ENCODE peak calls at places on chromosomes 12 and 14, in nine cellular contexts. One of them, this sample, is unnamed.

GRCh38 chr12:118714051-118714460 is 267.3 kb upstream of the SRRM4 start:
- DNase-seq in MM.1S: peak; percentile 38
- DNase-seq in AG20443: no peak
- DNase-seq in fibroblast of villous mesenchyme: no peak
- DNase-seq in stimulated activated CD4-positive, alpha-beta T cell treated with anti-CD3 and anti-CD28 coated beads, Interleukin-15, amount 100 ng/mL, for 1 hour: no peak
- DNase-seq in SW 1271: no peak
- DNase-seq in heart left ventricle: no peak
- DNase-seq in mammary epithelial cell: no peak
- DNase-seq in fibroblast of lung: no peak
- DNase-seq in this sample: no peak

GRCh38 chr12:17361224-17361623 is 728.8 kb downstream of the RERGL start:
- DNase-seq in MM.1S: no peak
- DNase-seq in AG20443: no peak
- DNase-seq in fibroblast of villous mesenchyme: no peak
- DNase-seq in stimulated activated CD4-positive, alpha-beta T cell treated with anti-CD3 and anti-CD28 coated beads, Interleukin-15, amount 100 ng/mL, for 1 hour: no peak
- DNase-seq in SW 1271: no peak
- DNase-seq in heart left ventricle: no peak
- DNase-seq in mammary epithelial cell: no peak
- DNase-seq in fibroblast of lung: no peak
- DNase-seq in this sample: no peak

GRCh38 chr12:46983959-46984833 is 95.2 kb upstream of the PCED1B start:
- DNase-seq in MM.1S: peak; percentile 68
- DNase-seq in AG20443: peak; percentile 58
- DNase-seq in fibroblast of villous mesenchyme: peak; percentile 75
- DNase-seq in stimulated activated CD4-positive, alpha-beta T cell treated with anti-CD3 and anti-CD28 coated beads, Interleukin-15, amount 100 ng/mL, for 1 hour: no peak
- DNase-seq in SW 1271: peak; percentile 10
- DNase-seq in heart left ventricle: no peak
- DNase-seq in mammary epithelial cell: peak; percentile 60
- DNase-seq in fibroblast of lung: peak; percentile 75
- DNase-seq in this sample: no peak

GRCh38 chr12:48203192-48203591 is at the start of gene OR10AD1:
- DNase-seq in MM.1S: no peak
- DNase-seq in AG20443: no peak
- DNase-seq in fibroblast of villous mesenchyme: no peak
- DNase-seq in stimulated activated CD4-positive, alpha-beta T cell treated with anti-CD3 and anti-CD28 coated beads, Interleukin-15, amount 100 ng/mL, for 1 hour: no peak
- DNase-seq in SW 1271: no peak
- DNase-seq in heart left ventricle: no peak
- DNase-seq in mammary epithelial cell: no peak
- DNase-seq in fibroblast of lung: no peak
- DNase-seq in this sample: no peak

GRCh38 chr12:43434614-43435013 is 117.4 kb downstream of the ADAMTS20 start:
- DNase-seq in MM.1S: no peak
- DNase-seq in AG20443: no peak
- DNase-seq in fibroblast of villous mesenchyme: no peak
- DNase-seq in stimulated activated CD4-positive, alpha-beta T cell treated with anti-CD3 and anti-CD28 coated beads, Interleukin-15, amount 100 ng/mL, for 1 hour: no peak
- DNase-seq in SW 1271: no peak
- DNase-seq in heart left ventricle: no peak
- DNase-seq in mammary epithelial cell: no peak
- DNase-seq in fibroblast of lung: no peak
- DNase-seq in this sample: no peak

GRCh38 chr14:64912256-64912655 is 2.0 kb upstream of the CHURC1 start:
- DNase-seq in MM.1S: peak; percentile 40
- DNase-seq in AG20443: no peak
- DNase-seq in fibroblast of villous mesenchyme: peak; percentile 21
- DNase-seq in stimulated activated CD4-positive, alpha-beta T cell treated with anti-CD3 and anti-CD28 coated beads, Interleukin-15, amount 100 ng/mL, for 1 hour: no peak
- DNase-seq in SW 1271: no peak
- DNase-seq in heart left ventricle: no peak
- DNase-seq in mammary epithelial cell: no peak
- DNase-seq in fibroblast of lung: no peak
- DNase-seq in this sample: no peak

GRCh38 chr12:119850330-119850729 is 26.8 kb downstream of the CIT start:
- DNase-seq in MM.1S: no peak
- DNase-seq in AG20443: no peak
- DNase-seq in fibroblast of villous mesenchyme: no peak
- DNase-seq in stimulated activated CD4-positive, alpha-beta T cell treated with anti-CD3 and anti-CD28 coated beads, Interleukin-15, amount 100 ng/mL, for 1 hour: no peak
- DNase-seq in SW 1271: no peak
- DNase-seq in heart left ventricle: no peak
- DNase-seq in mammary epithelial cell: no peak
- DNase-seq in fibroblast of lung: no peak
- DNase-seq in this sample: no peak

GRCh38 chr12:46455648-46456352 is 83.2 kb upstream of the SLC38A2 start:
- DNase-seq in MM.1S: no peak
- DNase-seq in AG20443: no peak
- DNase-seq in fibroblast of villous mesenchyme: no peak
- DNase-seq in stimulated activated CD4-positive, alpha-beta T cell treated with anti-CD3 and anti-CD28 coated beads, Interleukin-15, amount 100 ng/mL, for 1 hour: no peak
- DNase-seq in SW 1271: no peak
- DNase-seq in heart left ventricle: no peak
- DNase-seq in mammary epithelial cell: peak; percentile 72
- DNase-seq in fibroblast of lung: no peak
- DNase-seq in this sample: no peak

GRCh38 chr12:89544730-89545184 is 18.9 kb upstream of the POC1B start:
- DNase-seq in MM.1S: no peak
- DNase-seq in AG20443: peak; percentile 17
- DNase-seq in fibroblast of villous mesenchyme: peak; percentile 39
- DNase-seq in stimulated activated CD4-positive, alpha-beta T cell treated with anti-CD3 and anti-CD28 coated beads, Interleukin-15, amount 100 ng/mL, for 1 hour: no peak
- DNase-seq in SW 1271: no peak
- DNase-seq in heart left ventricle: peak; percentile 66
- DNase-seq in mammary epithelial cell: no peak
- DNase-seq in fibroblast of lung: peak; percentile 50
- DNase-seq in this sample: peak; percentile 67

GRCh38 chr12:68031881-68032739 is 42.9 kb downstream of the IFNG-AS1 start:
- DNase-seq in MM.1S: no peak
- DNase-seq in AG20443: no peak
- DNase-seq in fibroblast of villous mesenchyme: no peak
- DNase-seq in stimulated activated CD4-positive, alpha-beta T cell treated with anti-CD3 and anti-CD28 coated beads, Interleukin-15, amount 100 ng/mL, for 1 hour: no peak
- DNase-seq in SW 1271: no peak
- DNase-seq in heart left ventricle: no peak
- DNase-seq in mammary epithelial cell: peak; percentile 73
- DNase-seq in fibroblast of lung: no peak
- DNase-seq in this sample: no peak

GRCh38 chr12:7373226-7373625 is 69.4 kb downstream of the ACSM4 start:
- DNase-seq in MM.1S: no peak
- DNase-seq in AG20443: peak; percentile 11
- DNase-seq in fibroblast of villous mesenchyme: no peak
- DNase-seq in stimulated activated CD4-positive, alpha-beta T cell treated with anti-CD3 and anti-CD28 coated beads, Interleukin-15, amount 100 ng/mL, for 1 hour: no peak
- DNase-seq in SW 1271: no peak
- DNase-seq in heart left ventricle: no peak
- DNase-seq in mammary epithelial cell: no peak
- DNase-seq in fibroblast of lung: no peak
- DNase-seq in this sample: no peak

GRCh38 chr12:111413442-111414086 is 7.8 kb downstream of the SH2B3 start:
- DNase-seq in MM.1S: no peak
- DNase-seq in AG20443: peak; percentile 46
- DNase-seq in fibroblast of villous mesenchyme: peak; percentile 80
- DNase-seq in stimulated activated CD4-positive, alpha-beta T cell treated with anti-CD3 and anti-CD28 coated beads, Interleukin-15, amount 100 ng/mL, for 1 hour: no peak
- DNase-seq in SW 1271: no peak
- DNase-seq in heart left ventricle: peak; percentile 81
- DNase-seq in mammary epithelial cell: peak; percentile 46
- DNase-seq in fibroblast of lung: peak; percentile 62
- DNase-seq in this sample: no peak

GRCh38 chr12:24861751-24862575 is 86.9 kb downstream of the BCAT1 start:
- DNase-seq in MM.1S: peak; percentile 73
- DNase-seq in AG20443: no peak
- DNase-seq in fibroblast of villous mesenchyme: peak; percentile 86
- DNase-seq in stimulated activated CD4-positive, alpha-beta T cell treated with anti-CD3 and anti-CD28 coated beads, Interleukin-15, amount 100 ng/mL, for 1 hour: no peak
- DNase-seq in SW 1271: no peak
- DNase-seq in heart left ventricle: no peak
- DNase-seq in mammary epithelial cell: peak; percentile 47
- DNase-seq in fibroblast of lung: no peak
- DNase-seq in this sample: no peak

GRCh38 chr12:105352940-105353635 is 22.6 kb downstream of the C12orf75 start:
- DNase-seq in MM.1S: no peak
- DNase-seq in AG20443: no peak
- DNase-seq in fibroblast of villous mesenchyme: no peak
- DNase-seq in stimulated activated CD4-positive, alpha-beta T cell treated with anti-CD3 and anti-CD28 coated beads, Interleukin-15, amount 100 ng/mL, for 1 hour: no peak
- DNase-seq in SW 1271: no peak
- DNase-seq in heart left ventricle: no peak
- DNase-seq in mammary epithelial cell: no peak
- DNase-seq in fibroblast of lung: no peak
- DNase-seq in this sample: no peak

GRCh38 chr12:53500119-53500775 is 836 bp upstream of the TARBP2 start:
- DNase-seq in MM.1S: no peak
- DNase-seq in AG20443: peak; percentile 61
- DNase-seq in fibroblast of villous mesenchyme: peak; percentile 96
- DNase-seq in stimulated activated CD4-positive, alpha-beta T cell treated with anti-CD3 and anti-CD28 coated beads, Interleukin-15, amount 100 ng/mL, for 1 hour: no peak
- DNase-seq in SW 1271: no peak
- DNase-seq in heart left ventricle: peak; percentile 69
- DNase-seq in mammary epithelial cell: peak; percentile 50
- DNase-seq in fibroblast of lung: peak; percentile 92
- DNase-seq in this sample: peak; percentile 86

GRCh38 chr14:68513137-68513536 is 279.7 kb downstream of the ZFP36L1 start:
- DNase-seq in MM.1S: no peak
- DNase-seq in AG20443: no peak
- DNase-seq in fibroblast of villous mesenchyme: no peak
- DNase-seq in stimulated activated CD4-positive, alpha-beta T cell treated with anti-CD3 and anti-CD28 coated beads, Interleukin-15, amount 100 ng/mL, for 1 hour: no peak
- DNase-seq in SW 1271: no peak
- DNase-seq in heart left ventricle: no peak
- DNase-seq in mammary epithelial cell: no peak
- DNase-seq in fibroblast of lung: no peak
- DNase-seq in this sample: no peak

GRCh38 chr12:19482036-19482435 is 42.7 kb downstream of the AEBP2 start:
- DNase-seq in MM.1S: no peak
- DNase-seq in AG20443: no peak
- DNase-seq in fibroblast of villous mesenchyme: no peak
- DNase-seq in stimulated activated CD4-positive, alpha-beta T cell treated with anti-CD3 and anti-CD28 coated beads, Interleukin-15, amount 100 ng/mL, for 1 hour: no peak
- DNase-seq in SW 1271: no peak
- DNase-seq in heart left ventricle: no peak
- DNase-seq in mammary epithelial cell: peak; percentile 3
- DNase-seq in fibroblast of lung: no peak
- DNase-seq in this sample: no peak

GRCh38 chr14:61188196-61188595 is 92.9 kb downstream of the TMEM30B start:
- DNase-seq in MM.1S: no peak
- DNase-seq in AG20443: peak; percentile 35
- DNase-seq in fibroblast of villous mesenchyme: no peak
- DNase-seq in stimulated activated CD4-positive, alpha-beta T cell treated with anti-CD3 and anti-CD28 coated beads, Interleukin-15, amount 100 ng/mL, for 1 hour: no peak
- DNase-seq in SW 1271: no peak
- DNase-seq in heart left ventricle: no peak
- DNase-seq in mammary epithelial cell: no peak
- DNase-seq in fibroblast of lung: peak; percentile 42
- DNase-seq in this sample: peak; percentile 75

GRCh38 chr14:34059925-34060746 is 109.3 kb upstream of the EGLN3 start:
- DNase-seq in MM.1S: no peak
- DNase-seq in AG20443: peak; percentile 94
- DNase-seq in fibroblast of villous mesenchyme: peak; percentile 65
- DNase-seq in stimulated activated CD4-positive, alpha-beta T cell treated with anti-CD3 and anti-CD28 coated beads, Interleukin-15, amount 100 ng/mL, for 1 hour: peak; percentile 37
- DNase-seq in SW 1271: peak; percentile 30
- DNase-seq in heart left ventricle: peak; percentile 87
- DNase-seq in mammary epithelial cell: peak; percentile 71
- DNase-seq in fibroblast of lung: peak; percentile 62
- DNase-seq in this sample: peak; percentile 21

GRCh38 chr12:67430708-67431335 is 161.7 kb downstream of the CAND1 start:
- DNase-seq in MM.1S: no peak
- DNase-seq in AG20443: peak; percentile 66
- DNase-seq in fibroblast of villous mesenchyme: peak; percentile 57
- DNase-seq in stimulated activated CD4-positive, alpha-beta T cell treated with anti-CD3 and anti-CD28 coated beads, Interleukin-15, amount 100 ng/mL, for 1 hour: no peak
- DNase-seq in SW 1271: no peak
- DNase-seq in heart left ventricle: peak; percentile 79
- DNase-seq in mammary epithelial cell: no peak
- DNase-seq in fibroblast of lung: peak; percentile 85
- DNase-seq in this sample: peak; percentile 79

GRCh38 chr12:95202691-95203476 is 14.4 kb downstream of the FGD6 start:
- DNase-seq in MM.1S: peak; percentile 14
- DNase-seq in AG20443: no peak
- DNase-seq in fibroblast of villous mesenchyme: no peak
- DNase-seq in stimulated activated CD4-positive, alpha-beta T cell treated with anti-CD3 and anti-CD28 coated beads, Interleukin-15, amount 100 ng/mL, for 1 hour: no peak
- DNase-seq in SW 1271: no peak
- DNase-seq in heart left ventricle: no peak
- DNase-seq in mammary epithelial cell: no peak
- DNase-seq in fibroblast of lung: no peak
- DNase-seq in this sample: no peak

GRCh38 chr12:15220961-15221885 is at the start of gene RERG:
- DNase-seq in MM.1S: peak; percentile 78
- DNase-seq in AG20443: peak; percentile 94
- DNase-seq in fibroblast of villous mesenchyme: peak; percentile 71
- DNase-seq in stimulated activated CD4-positive, alpha-beta T cell treated with anti-CD3 and anti-CD28 coated beads, Interleukin-15, amount 100 ng/mL, for 1 hour: peak; percentile 51
- DNase-seq in SW 1271: no peak
- DNase-seq in heart left ventricle: peak; percentile 78
- DNase-seq in mammary epithelial cell: peak; percentile 54
- DNase-seq in fibroblast of lung: peak; percentile 81
- DNase-seq in this sample: no peak

GRCh38 chr14:42994001-42994736 is 1387.5 kb downstream of the LRFN5 start:
- DNase-seq in MM.1S: no peak
- DNase-seq in AG20443: no peak
- DNase-seq in fibroblast of villous mesenchyme: peak; percentile 46
- DNase-seq in stimulated activated CD4-positive, alpha-beta T cell treated with anti-CD3 and anti-CD28 coated beads, Interleukin-15, amount 100 ng/mL, for 1 hour: no peak
- DNase-seq in SW 1271: no peak
- DNase-seq in heart left ventricle: no peak
- DNase-seq in mammary epithelial cell: no peak
- DNase-seq in fibroblast of lung: peak; percentile 83
- DNase-seq in this sample: no peak

GRCh38 chr12:78555802-78556201 is 308.8 kb upstream of the SYT1 start:
- DNase-seq in MM.1S: no peak
- DNase-seq in AG20443: no peak
- DNase-seq in fibroblast of villous mesenchyme: no peak
- DNase-seq in stimulated activated CD4-positive, alpha-beta T cell treated with anti-CD3 and anti-CD28 coated beads, Interleukin-15, amount 100 ng/mL, for 1 hour: no peak
- DNase-seq in SW 1271: no peak
- DNase-seq in heart left ventricle: no peak
- DNase-seq in mammary epithelial cell: no peak
- DNase-seq in fibroblast of lung: no peak
- DNase-seq in this sample: no peak

GRCh38 chr12:101414533-101415119 is 7.1 kb upstream of the ARL1 start:
- DNase-seq in MM.1S: peak; percentile 75
- DNase-seq in AG20443: peak; percentile 51
- DNase-seq in fibroblast of villous mesenchyme: peak; percentile 75
- DNase-seq in stimulated activated CD4-positive, alpha-beta T cell treated with anti-CD3 and anti-CD28 coated beads, Interleukin-15, amount 100 ng/mL, for 1 hour: no peak
- DNase-seq in SW 1271: no peak
- DNase-seq in heart left ventricle: no peak
- DNase-seq in mammary epithelial cell: peak; percentile 42
- DNase-seq in fibroblast of lung: peak; percentile 78
- DNase-seq in this sample: no peak

GRCh38 chr14:55928316-55928715 is 189.9 kb upstream of the PELI2 start:
- DNase-seq in MM.1S: no peak
- DNase-seq in AG20443: no peak
- DNase-seq in fibroblast of villous mesenchyme: no peak
- DNase-seq in stimulated activated CD4-positive, alpha-beta T cell treated with anti-CD3 and anti-CD28 coated beads, Interleukin-15, amount 100 ng/mL, for 1 hour: no peak
- DNase-seq in SW 1271: no peak
- DNase-seq in heart left ventricle: no peak
- DNase-seq in mammary epithelial cell: no peak
- DNase-seq in fibroblast of lung: no peak
- DNase-seq in this sample: no peak

GRCh38 chr14:31927348-31927826 is 149.7 kb upstream of the ARHGAP5 start:
- DNase-seq in MM.1S: no peak
- DNase-seq in AG20443: peak; percentile 81
- DNase-seq in fibroblast of villous mesenchyme: peak; percentile 97
- DNase-seq in stimulated activated CD4-positive, alpha-beta T cell treated with anti-CD3 and anti-CD28 coated beads, Interleukin-15, amount 100 ng/mL, for 1 hour: no peak
- DNase-seq in SW 1271: peak; percentile 67
- DNase-seq in heart left ventricle: peak; percentile 62
- DNase-seq in mammary epithelial cell: peak; percentile 87
- DNase-seq in fibroblast of lung: peak; percentile 96
- DNase-seq in this sample: no peak

GRCh38 chr12:107318804-107319535 is 225.6 kb upstream of the CRY1 start:
- DNase-seq in MM.1S: no peak
- DNase-seq in AG20443: peak; percentile 44
- DNase-seq in fibroblast of villous mesenchyme: peak; percentile 56
- DNase-seq in stimulated activated CD4-positive, alpha-beta T cell treated with anti-CD3 and anti-CD28 coated beads, Interleukin-15, amount 100 ng/mL, for 1 hour: no peak
- DNase-seq in SW 1271: no peak
- DNase-seq in heart left ventricle: no peak
- DNase-seq in mammary epithelial cell: peak; percentile 65
- DNase-seq in fibroblast of lung: peak; percentile 47
- DNase-seq in this sample: no peak

GRCh38 chr12:111435661-111436201 is 30.0 kb downstream of the SH2B3 start:
- DNase-seq in MM.1S: no peak
- DNase-seq in AG20443: no peak
- DNase-seq in fibroblast of villous mesenchyme: no peak
- DNase-seq in stimulated activated CD4-positive, alpha-beta T cell treated with anti-CD3 and anti-CD28 coated beads, Interleukin-15, amount 100 ng/mL, for 1 hour: no peak
- DNase-seq in SW 1271: no peak
- DNase-seq in heart left ventricle: peak; percentile 34
- DNase-seq in mammary epithelial cell: no peak
- DNase-seq in fibroblast of lung: no peak
- DNase-seq in this sample: no peak

GRCh38 chr14:68627868-68628604 is 164.8 kb downstream of the ZFP36L1 start:
- DNase-seq in MM.1S: no peak
- DNase-seq in AG20443: no peak
- DNase-seq in fibroblast of villous mesenchyme: no peak
- DNase-seq in stimulated activated CD4-positive, alpha-beta T cell treated with anti-CD3 and anti-CD28 coated beads, Interleukin-15, amount 100 ng/mL, for 1 hour: peak; percentile 31
- DNase-seq in SW 1271: no peak
- DNase-seq in heart left ventricle: peak; percentile 54
- DNase-seq in mammary epithelial cell: peak; percentile 52
- DNase-seq in fibroblast of lung: no peak
- DNase-seq in this sample: no peak